ENCODE peak calls at places on chromosomes 13 and 19, in five cellular contexts. C is A673, V is NCI-H1092 treated with DMSO at 0.1 percent for 48 hours, Z is sigmoid colon, U is H54. P is an unnamed sample.

GRCh38 chr19:23118400-23118799 is 1.6 kb downstream of the ZNF730 start:
- DNase-seq in C (no peak), V (no peak), Z (no peak), U (no peak), P (no peak)

GRCh38 chr13:95497307-95497943 is 55.1 kb upstream of the CLDN10 start:
- DNase-seq in C (no peak), V (peak), Z (no peak), U (no peak), P (no peak)

GRCh38 chr19:54541712-54542111 is 31.9 kb upstream of the LILRA2 start:
- DNase-seq in C (no peak), V (no peak), Z (no peak), U (no peak), P (no peak)

GRCh38 chr13:110268061-110268460 is 38.9 kb downstream of the COL4A1 start:
- DNase-seq in C (no peak), V (no peak), Z (peak), U (no peak), P (no peak)

GRCh38 chr13:71210861-71211260 is 656.1 kb downstream of the DACH1 start:
- DNase-seq in C (no peak), V (peak), Z (no peak), U (no peak), P (no peak)

GRCh38 chr13:112726018-112726767 is 36.4 kb downstream of the ATP11A start:
- DNase-seq in C (no peak), V (peak), Z (peak), U (no peak), P (no peak)

GRCh38 chr19:3108775-3109174 is 14.6 kb downstream of the GNA11 start:
- DNase-seq in C (peak), V (peak), Z (no peak), U (peak), P (peak)

GRCh38 chr13:19818223-19818842 is 35.6 kb upstream of the PSPC1 start:
- DNase-seq in C (peak), V (no peak), Z (no peak), U (no peak), P (no peak)

GRCh38 chr13:48585456-48585840 is 52.6 kb upstream of the RCBTB2 start:
- DNase-seq in C (no peak), V (peak), Z (no peak), U (no peak), P (no peak)

GRCh38 chr13:20528451-20528850 is 2.8 kb upstream of the CRYL1 start:
- DNase-seq in C (no peak), V (no peak), Z (no peak), U (no peak), P (no peak)

GRCh38 chr19:57099199-57099661 is 20.6 kb upstream of the USP29 start:
- DNase-seq in C (peak), V (no peak), Z (peak), U (peak), P (peak)

GRCh38 chr13:76783798-76784197 is 102.4 kb downstream of the KCTD12 start:
- DNase-seq in C (no peak), V (no peak), Z (no peak), U (no peak), P (no peak)

GRCh38 chr13:99331881-99332293 is 24.7 kb upstream of the GPR183 start:
- DNase-seq in C (no peak), V (no peak), Z (no peak), U (no peak), P (no peak)

GRCh38 chr19:34224996-34225658 is 29.2 kb upstream of the GARRE1 start:
- DNase-seq in C (no peak), V (no peak), Z (no peak), U (no peak), P (no peak)

GRCh38 chr13:61756031-61756430 is 340.4 kb upstream of the PCDH20 start:
- DNase-seq in C (no peak), V (no peak), Z (no peak), U (no peak), P (no peak)

GRCh38 chr13:93767917-93768422 is 541.4 kb downstream of the GPC6 start:
- DNase-seq in C (no peak), V (no peak), Z (no peak), U (no peak), P (no peak)

GRCh38 chr19:57559008-57559403 is 657 bp downstream of the ZNF550 start:
- DNase-seq in C (no peak), V (no peak), Z (no peak), U (peak), P (no peak)

GRCh38 chr13:73096173-73097117 is 37.6 kb downstream of the KLF5 start:
- DNase-seq in C (no peak), V (no peak), Z (no peak), U (no peak), P (no peak)

GRCh38 chr13:79631260-79631659 is 150.3 kb downstream of the NDFIP2 start:
- DNase-seq in C (peak), V (peak), Z (no peak), U (peak), P (no peak)

GRCh38 chr19:42762782-42763181 is 2.7 kb downstream of the PSG8 start:
- DNase-seq in C (no peak), V (no peak), Z (no peak), U (no peak), P (no peak)

GRCh38 chr19:18057557-18057956 is 29.2 kb downstream of the IL12RB1 start:
- DNase-seq in C (no peak), V (no peak), Z (peak), U (no peak), P (no peak)

GRCh38 chr19:18778826-18779354 is 12.2 kb downstream of the COMP start:
- DNase-seq in C (no peak), V (no peak), Z (no peak), U (no peak), P (no peak)

GRCh38 chr19:12721656-12722565 is 1.8 kb downstream of the TNPO2 start:
- DNase-seq in C (peak), V (peak), Z (peak), U (no peak), P (no peak)

GRCh38 chr13:94233401-94233800 is 246.1 kb downstream of the DCT start:
- DNase-seq in C (peak), V (no peak), Z (peak), U (peak), P (peak)

GRCh38 chr13:111202745-111203144 is 87.6 kb downstream of the ARHGEF7 start:
- DNase-seq in C (peak), V (peak), Z (no peak), U (peak), P (no peak)

GRCh38 chr19:49672131-49672919 is 4.7 kb upstream of the PRMT1 start:
- DNase-seq in C (peak), V (peak), Z (peak), U (peak), P (peak)

GRCh38 chr19:35202722-35203674 is 25.5 kb downstream of the FAM187B start:
- DNase-seq in C (no peak), V (no peak), Z (no peak), U (no peak), P (no peak)

GRCh38 chr19:46815833-46816627 is 27.6 kb upstream of the SLC1A5 start:
- DNase-seq in C (no peak), V (no peak), Z (no peak), U (no peak), P (no peak)

GRCh38 chr19:41702208-41702651 is 6.2 kb upstream of the CEACAM5 start:
- DNase-seq in C (peak), V (no peak), Z (no peak), U (peak), P (no peak)

GRCh38 chr13:68023838-68024581 is 793.9 kb upstream of the PCDH9 start:
- DNase-seq in C (no peak), V (no peak), Z (no peak), U (no peak), P (no peak)

GRCh38 chr13:109762791-109763190 is 23.6 kb downstream of the IRS2 start:
- DNase-seq in C (no peak), V (no peak), Z (no peak), U (no peak), P (no peak)

GRCh38 chr19:6801397-6802086 is 29.0 kb downstream of the VAV1 start:
- DNase-seq in C (peak), V (no peak), Z (peak), U (peak), P (peak)

GRCh38 chr13:97142452-97142851 is 79.7 kb upstream of the MBNL2 start:
- DNase-seq in C (no peak), V (no peak), Z (no peak), U (peak), P (no peak)